ENCODE peak calls at places on chromosome 21, in six cellular contexts. L, H, Y, W, A and M are unnamed samples.

GRCh38 chr21:36603221-36603620 is 95.7 kb upstream of the SIM2 start:
- DNase-seq in L (no peak), H (no peak), Y (no peak), W (no peak), A (no peak), M (no peak)

GRCh38 chr21:14306143-14306907 is 76.6 kb downstream of the HSPA13 start:
- DNase-seq in L (no peak), H (no peak), Y (no peak), W (no peak), A (no peak), M (no peak)

GRCh38 chr21:29487154-29487553 is 188.4 kb downstream of the BACH1 start:
- DNase-seq in L (no peak), H (no peak), Y (no peak), W (no peak), A (peak), M (no peak)

GRCh38 chr21:21731626-21732025 is 733.4 kb downstream of the NCAM2 start:
- DNase-seq in L (no peak), H (no peak), Y (no peak), W (no peak), A (no peak), M (no peak)

GRCh38 chr21:20463362-20463761 is 534.8 kb upstream of the NCAM2 start:
- DNase-seq in L (no peak), H (no peak), Y (no peak), W (no peak), A (no peak), M (no peak)

GRCh38 chr21:18411565-18411964 is 8.0 kb upstream of the TMPRSS15 start:
- DNase-seq in L (no peak), H (no peak), Y (no peak), W (no peak), A (no peak), M (no peak)

GRCh38 chr21:43864806-43865470 is at the start of gene AGPAT3:
- DNase-seq in L (no peak), H (peak), Y (no peak), W (peak), A (peak), M (peak)

GRCh38 chr21:26637346-26637745 is 64.3 kb upstream of the CYYR1 start:
- DNase-seq in L (no peak), H (no peak), Y (no peak), W (no peak), A (no peak), M (no peak)

GRCh38 chr21:46000182-46000730 is 18.7 kb downstream of the COL6A1 start:
- DNase-seq in L (peak), H (peak), Y (no peak), W (peak), A (no peak), M (no peak)

GRCh38 chr21:37036177-37036576 is 29.7 kb downstream of the RIPPLY3 start:
- DNase-seq in L (no peak), H (no peak), Y (no peak), W (no peak), A (no peak), M (no peak)

GRCh38 chr21:26389971-26390641 is 183.0 kb downstream of the CYYR1 start:
- DNase-seq in L (no peak), H (no peak), Y (peak), W (no peak), A (peak), M (no peak)

GRCh38 chr21:34834307-34834706 is 165.5 kb downstream of the CLIC6 start:
- DNase-seq in L (no peak), H (no peak), Y (no peak), W (no peak), A (no peak), M (no peak)

GRCh38 chr21:27036736-27037301 is 69.9 kb upstream of the ADAMTS5 start:
- DNase-seq in L (no peak), H (no peak), Y (no peak), W (no peak), A (no peak), M (no peak)

GRCh38 chr21:44012474-44013379 is 618 bp downstream of the TRAPPC10 start:
- DNase-seq in L (no peak), H (peak), Y (peak), W (peak), A (peak), M (peak)

GRCh38 chr21:14901482-14901958 is 163.3 kb downstream of the NRIP1 start:
- DNase-seq in L (no peak), H (no peak), Y (no peak), W (no peak), A (no peak), M (no peak)

GRCh38 chr21:45853703-45854342 is 127.7 kb upstream of the COL6A1 start:
- DNase-seq in L (peak), H (no peak), Y (no peak), W (no peak), A (no peak), M (no peak)

GRCh38 chr21:22842875-22843274 is 1844.7 kb downstream of the NCAM2 start:
- DNase-seq in L (no peak), H (no peak), Y (no peak), W (no peak), A (peak), M (no peak)

GRCh38 chr21:15009964-15010363 is 54.8 kb downstream of the NRIP1 start:
- DNase-seq in L (no peak), H (no peak), Y (no peak), W (no peak), A (no peak), M (no peak)

GRCh38 chr21:36788116-36788515 is 89.2 kb downstream of the SIM2 start:
- DNase-seq in L (no peak), H (no peak), Y (peak), W (no peak), A (no peak), M (no peak)

GRCh38 chr21:46214478-46215340 is 13.9 kb downstream of the LSS start:
- DNase-seq in L (peak), H (no peak), Y (no peak), W (no peak), A (no peak), M (no peak)

GRCh38 chr21:17554619-17555472 is 42.0 kb downstream of the CXADR start:
- DNase-seq in L (no peak), H (no peak), Y (no peak), W (no peak), A (peak), M (no peak)

GRCh38 chr21:45981641-45982255 is at the start of gene COL6A1:
- DNase-seq in L (peak), H (peak), Y (peak), W (peak), A (peak), M (no peak)

GRCh38 chr21:16071761-16072160 is 342.0 kb downstream of the USP25 start:
- DNase-seq in L (no peak), H (no peak), Y (no peak), W (no peak), A (no peak), M (no peak)
- H3K4me3 ChIP-seq in L (peak), H (no peak), Y (no peak), W (no peak), A (no peak), M (no peak)

GRCh38 chr21:41921089-41921819 is 32.6 kb downstream of the C2CD2 start:
- DNase-seq in L (no peak), H (no peak), Y (no peak), W (no peak), A (no peak), M (no peak)
- H3K4me3 ChIP-seq in L (no peak), H (no peak), Y (no peak), W (no peak), A (no peak), M (no peak)

DNA sequence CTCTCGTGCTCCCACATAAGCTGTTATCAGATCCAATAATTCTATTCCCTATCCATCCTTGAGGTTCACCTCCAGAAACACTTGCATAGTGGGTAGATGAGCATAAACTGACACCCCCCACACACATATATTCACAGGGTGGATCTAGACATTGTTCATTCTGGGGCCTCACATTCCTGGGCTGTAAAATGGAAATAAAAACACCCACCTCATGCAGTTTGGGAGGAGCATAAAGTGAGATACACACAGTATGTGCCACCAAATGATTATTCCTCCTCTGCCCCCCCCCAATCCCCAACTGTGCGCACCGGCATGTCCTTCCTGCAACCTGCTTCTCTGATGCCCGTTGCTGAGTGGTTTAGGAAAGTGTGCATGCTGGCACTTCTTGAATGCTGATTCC is 17.9 kb downstream of the PRDM15 start:
- DNase-seq in L (no peak), H (no peak), Y (no peak), W (no peak), A (no peak), M (no peak)
- H3K4me3 ChIP-seq in L (no peak), H (no peak), Y (no peak), W (no peak), A (no peak), M (no peak)

DNA sequence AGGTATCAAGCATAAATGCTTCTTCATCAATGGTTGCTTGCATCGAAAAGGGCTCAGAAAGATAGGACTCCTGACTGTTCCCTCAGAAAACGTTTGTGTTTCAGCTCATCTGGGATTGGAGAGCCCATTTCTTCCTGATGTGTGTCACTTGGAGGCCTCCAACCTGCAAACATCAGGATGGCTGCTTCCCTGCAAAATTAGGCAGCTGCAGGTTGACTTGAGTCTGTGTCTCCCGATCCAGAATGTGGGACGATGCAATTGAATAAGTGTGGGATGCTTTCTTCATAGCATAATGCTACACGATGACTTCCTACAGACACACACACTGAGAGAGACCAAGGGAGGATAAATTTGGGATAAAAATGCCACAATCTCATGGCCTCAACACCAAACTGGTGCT is 42.2 kb downstream of the OLIG1 start:
- DNase-seq in L (no peak), H (no peak), Y (no peak), W (no peak), A (no peak), M (no peak)
- H3K4me3 ChIP-seq in L (no peak), H (no peak), Y (no peak), W (no peak), A (no peak), M (no peak)

GRCh38 chr21:41776778-41777177 is 9.9 kb upstream of the RIPK4 start:
- DNase-seq in L (no peak), H (no peak), Y (no peak), W (no peak), A (no peak), M (no peak)

GRCh38 chr21:41778974-41779600 is 12.2 kb upstream of the RIPK4 start:
- DNase-seq in L (peak), H (no peak), Y (no peak), W (no peak), A (peak), M (no peak)

GRCh38 chr21:41780337-41781046 is 13.6 kb upstream of the RIPK4 start:
- DNase-seq in L (no peak), H (no peak), Y (no peak), W (no peak), A (no peak), M (no peak)

GRCh38 chr21:41779659-41780058 is 12.8 kb upstream of the RIPK4 start:
- DNase-seq in L (peak), H (no peak), Y (no peak), W (no peak), A (no peak), M (no peak)

DNA sequence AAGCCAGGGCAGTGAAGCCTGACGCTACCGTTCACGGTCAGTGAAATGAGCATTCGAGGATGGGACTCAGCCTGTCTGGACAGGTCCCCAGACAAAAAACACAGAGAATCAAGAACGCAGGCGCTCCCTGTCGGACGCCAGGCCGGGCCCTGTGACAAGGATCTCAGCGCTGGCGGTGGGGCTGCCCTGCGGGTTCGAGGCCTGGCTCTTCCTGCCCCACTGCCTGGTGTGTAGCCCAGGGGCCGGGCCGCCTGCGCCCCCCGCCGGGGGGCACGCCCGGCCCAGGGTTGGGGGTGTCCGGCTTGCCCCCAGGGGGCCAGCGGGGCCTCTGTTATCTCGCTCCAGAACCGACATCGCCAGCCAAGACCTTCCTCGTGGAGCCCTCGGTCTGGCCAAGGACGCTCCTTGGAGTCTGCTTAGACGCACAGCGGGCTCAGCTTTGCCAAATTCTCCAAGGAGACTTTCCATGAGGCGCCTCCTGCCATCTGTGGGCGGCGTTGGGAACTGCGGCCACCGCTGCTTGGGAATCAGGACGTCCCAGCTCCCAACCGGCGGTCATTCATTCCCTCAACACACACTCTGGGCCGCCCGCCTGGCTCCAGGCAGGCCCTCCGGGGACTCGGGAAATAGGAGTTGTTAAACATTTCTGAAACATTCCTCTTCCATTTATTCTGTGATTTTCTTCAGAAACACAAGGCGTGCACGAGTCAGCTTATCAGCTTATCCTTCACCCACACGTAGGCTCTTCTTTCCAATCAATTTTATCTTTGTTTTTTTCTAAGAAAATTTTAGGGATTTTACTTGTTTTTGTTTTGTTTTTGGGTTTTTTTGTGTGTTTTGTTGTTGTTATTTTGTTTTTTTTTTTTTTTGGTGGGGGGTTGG is 11.3 kb upstream of the RIPK4 start:
- DNase-seq in L (peak), H (no peak), Y (peak), W (peak), A (peak), M (no peak)
- H3K4me3 ChIP-seq in L (peak), H (no peak), Y (no peak), W (no peak), A (no peak), M (no peak)

GRCh38 chr21:31872452-31873274 is at the start of gene HUNK:
- DNase-seq in L (no peak), H (no peak), Y (no peak), W (peak), A (peak), M (no peak)

GRCh38 chr21:31873275-31873695 is 465 bp downstream of the HUNK start:
- DNase-seq in L (no peak), H (no peak), Y (no peak), W (peak), A (peak), M (no peak)

GRCh38 chr21:31873696-31874599 is 1.1 kb downstream of the HUNK start:
- DNase-seq in L (no peak), H (peak), Y (no peak), W (peak), A (peak), M (no peak)

GRCh38 chr21:31870472-31870871 is 2.3 kb upstream of the HUNK start:
- DNase-seq in L (no peak), H (no peak), Y (no peak), W (no peak), A (no peak), M (no peak)

GRCh38 chr21:31872072-31872451 is 758 bp upstream of the HUNK start:
- DNase-seq in L (no peak), H (no peak), Y (no peak), W (no peak), A (no peak), M (no peak)
- H3K4me3 ChIP-seq in L (peak), H (peak), Y (no peak), W (peak), A (peak), M (no peak)

DNA sequence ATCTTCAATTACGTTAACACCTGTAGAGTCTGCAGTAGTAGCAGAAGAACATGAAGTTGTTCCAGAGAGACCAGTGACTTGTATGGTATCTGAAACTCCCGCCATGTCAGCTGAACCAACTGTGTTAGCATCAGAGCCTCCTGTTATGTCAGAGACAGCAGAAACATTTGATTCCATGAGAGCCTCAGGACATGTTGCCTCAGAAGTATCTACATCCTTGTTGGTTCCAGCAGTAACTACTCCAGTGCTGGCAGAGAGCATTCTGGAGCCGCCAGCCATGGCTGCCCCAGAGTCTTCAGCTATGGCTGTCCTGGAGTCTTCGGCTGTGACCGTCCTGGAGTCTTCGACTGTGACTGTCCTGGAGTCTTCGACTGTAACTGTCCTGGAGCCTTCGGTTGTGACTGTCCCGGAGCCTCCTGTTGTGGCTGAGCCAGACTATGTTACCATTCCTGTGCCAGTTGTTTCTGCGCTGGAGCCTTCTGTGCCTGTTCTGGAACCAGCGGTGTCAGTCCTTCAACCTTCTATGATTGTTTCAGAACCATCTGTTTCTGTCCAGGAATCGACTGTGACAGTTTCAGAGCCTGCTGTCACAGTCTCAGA is 10.3 kb downstream of the SON start:
- DNase-seq in L (no peak), H (no peak), Y (no peak), W (no peak), A (no peak), M (no peak)
- H3K4me3 ChIP-seq in L (no peak), H (no peak), Y (no peak), W (no peak), A (no peak), M (no peak)